ENCODE peak calls at places on chromosomes 5 and 9, in six cellular contexts. V is H1, T is IMR-90, N is H9, D is mesenchymal stem cell, E is trophoblast cell. I is an unnamed sample.

GRCh38 chr9:124652203-124652992 is 118.7 kb downstream of the NR6A1 start:
- DNase-seq in V (no peak), T (peak), D (peak), N (no peak), E (peak), I (no peak)

GRCh38 chr5:126543660-126544059 is 51.4 kb downstream of the ALDH7A1 start:
- DNase-seq in N (no peak), V (no peak), D (no peak), T (no peak), E (no peak), I (no peak)

GRCh38 chr5:173714551-173715428 is 98.3 kb upstream of the BOD1 start:
- DNase-seq in E (peak), N (no peak), T (peak), D (peak), V (no peak), I (no peak)

GRCh38 chr5:10831416-10831815 is 70.4 kb upstream of the DAP start:
- DNase-seq in E (peak), D (peak), N (no peak), V (no peak), T (peak), I (no peak)

GRCh38 chr5:78763659-78764189 is 115.2 kb upstream of the LHFPL2 start:
- DNase-seq in D (no peak), V (no peak), N (no peak), T (no peak), E (no peak), I (no peak)

GRCh38 chr5:52800394-52801213 is 12.9 kb downstream of the ITGA1 start:
- DNase-seq in D (peak), E (peak), V (no peak), T (peak), N (peak), I (no peak)

GRCh38 chr9:127974002-127974768 is 6.6 kb downstream of the EEIG1 start:
- DNase-seq in T (no peak), V (no peak), E (no peak), N (peak), D (no peak), I (no peak)

GRCh38 chr9:111348821-111349271 is 18.8 kb upstream of the OR2K2 start:
- DNase-seq in D (no peak), T (peak), N (no peak), V (no peak), E (no peak), I (no peak)

GRCh38 chr9:131296906-131297500 is 7.5 kb downstream of the PLPP7 start:
- DNase-seq in V (no peak), T (no peak), D (no peak), N (no peak), E (no peak), I (no peak)

GRCh38 chr5:150161242-150162141 is 5.1 kb upstream of the CDX1 start:
- DNase-seq in V (no peak), N (peak), T (peak), D (peak), E (peak), I (peak)

GRCh38 chr5:176776916-176777315 is 33.4 kb upstream of the UNC5A start:
- DNase-seq in D (no peak), N (peak), V (no peak), E (no peak), T (no peak), I (no peak)

GRCh38 chr5:91139572-91140200 is 243.4 kb downstream of the ARRDC3 start:
- DNase-seq in V (no peak), D (peak), T (peak), E (no peak), N (no peak), I (no peak)

GRCh38 chr5:151799407-151799806 is 27.7 kb downstream of the G3BP1 start:
- DNase-seq in N (no peak), T (peak), D (peak), E (no peak), V (no peak), I (no peak)

GRCh38 chr5:143134269-143134668 is 269.2 kb downstream of the NR3C1 start:
- DNase-seq in E (no peak), V (no peak), T (peak), D (no peak), N (no peak), I (peak)

GRCh38 chr9:137216188-137216965 is 5.7 kb downstream of the RNF208 start:
- DNase-seq in N (no peak), T (no peak), V (no peak), D (no peak), E (no peak), I (no peak)

GRCh38 chr9:126615251-126615790 is 1.6 kb downstream of the LMX1B start:
- DNase-seq in N (peak), E (peak), T (peak), V (no peak), D (peak), I (no peak)

GRCh38 chr5:815449-815848 is 30.9 kb upstream of the ZDHHC11B start:
- DNase-seq in E (no peak), N (no peak), V (no peak), T (no peak), D (no peak), I (no peak)

GRCh38 chr9:85600675-85601263 is 141.0 kb downstream of the AGTPBP1 start:
- DNase-seq in D (no peak), T (no peak), E (peak), N (peak), V (peak), I (no peak)

GRCh38 chr5:155274484-155274883 is 260.9 kb downstream of the KIF4B start:
- DNase-seq in N (no peak), D (no peak), T (no peak), V (no peak), E (no peak), I (no peak)
- H2BK120ac ChIP-seq in N (no peak), D (no peak), T (no peak), V (no peak), E (no peak), I (no peak)

DNA sequence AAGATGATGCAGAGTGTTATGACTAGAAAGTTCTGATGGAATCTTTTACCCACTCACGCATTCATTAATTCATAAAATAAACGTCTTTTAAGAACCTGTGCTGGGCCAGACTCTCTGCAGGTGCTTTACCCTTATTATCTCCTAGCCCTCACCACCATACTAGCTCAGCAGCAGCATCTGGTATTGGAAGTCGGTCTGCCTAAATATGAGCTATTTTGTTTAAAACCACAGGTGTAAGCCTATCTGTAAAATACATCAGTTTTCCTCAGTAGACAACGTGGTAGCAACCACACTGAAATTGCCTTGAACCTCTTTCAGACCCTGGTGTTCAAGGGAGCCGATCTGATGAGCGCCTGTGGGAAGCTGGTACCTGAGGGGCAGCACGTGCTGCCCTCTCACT is 69.4 kb downstream of the PPIC start:
- DNase-seq in N (no peak), V (no peak), D (no peak), E (no peak), T (no peak), I (no peak)
- H3K23ac ChIP-seq in N (no peak), V (no peak), D (no peak), E (no peak), T (no peak), I (no peak)

GRCh38 chr9:71793386-71794105 is 25.2 kb upstream of the CEMIP2 start:
- DNase-seq in D (peak), V (no peak), N (peak), T (peak), E (peak), I (peak)
- H4K91ac ChIP-seq in D (no peak), V (no peak), N (no peak), T (no peak), E (no peak), I (no peak)

GRCh38 chr5:168579987-168580508 is 880 bp upstream of the PANK3 start:
- DNase-seq in D (no peak), N (no peak), E (peak), T (no peak), V (no peak), I (no peak)

GRCh38 chr5:168578506-168579205 is 512 bp downstream of the PANK3 start:
- DNase-seq in N (no peak), E (peak), D (no peak), V (no peak), T (no peak), I (no peak)

GRCh38 chr5:168578006-168578405 is 1.2 kb downstream of the PANK3 start:
- DNase-seq in E (peak), D (peak), N (no peak), V (no peak), T (peak), I (no peak)

GRCh38 chr5:168575391-168576372 is 3.5 kb downstream of the PANK3 start:
- DNase-seq in V (no peak), D (no peak), E (no peak), N (no peak), T (peak), I (no peak)

GRCh38 chr5:168579206-168579986 is at the start of gene PANK3:
- DNase-seq in T (peak), E (peak), N (peak), V (peak), D (peak), I (peak)
- H2BK120ac ChIP-seq in T (peak), E (peak), N (no peak), V (peak), D (peak), I (no peak)

DNA sequence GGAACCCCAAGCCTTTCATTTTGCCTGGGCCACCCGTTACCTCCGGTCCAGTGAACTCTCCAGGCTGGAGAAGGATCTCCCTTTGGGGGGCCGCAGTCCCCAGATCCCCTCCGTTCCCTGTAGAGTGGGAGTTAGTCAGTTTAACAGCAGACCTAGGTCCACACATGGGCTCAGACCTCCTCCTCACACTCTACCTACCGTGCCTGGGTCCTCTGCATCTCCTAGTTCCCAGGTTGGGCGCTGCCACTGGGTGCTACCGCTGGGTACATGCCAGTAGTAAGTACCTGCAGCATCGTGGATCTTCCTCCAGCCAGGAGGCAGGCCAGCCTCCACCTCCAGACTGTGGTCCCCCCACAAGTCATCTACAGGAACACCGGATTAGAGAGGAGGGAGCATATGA is 844 bp downstream of the APBB3 start:
- DNase-seq in D (no peak), E (no peak), V (no peak), N (no peak), T (no peak), I (no peak)
- H3K23ac ChIP-seq in D (no peak), E (no peak), V (no peak), N (no peak), T (peak), I (no peak)

GRCh38 chr9:9718691-9719090 is 894.1 kb downstream of the PTPRD start:
- DNase-seq in E (no peak), N (no peak), V (no peak), D (no peak), T (no peak), I (no peak)
- H4K91ac ChIP-seq in E (no peak), N (no peak), V (no peak), D (no peak), T (no peak), I (peak)